ENCODE peak calls at places on chromosomes 2 and 18, in ten cellular contexts. N, Q, R, S, T, E, W, M, P and G are unnamed samples.

GRCh38 chr2:28956415-28956826 is 24.7 kb upstream of the TOGARAM2 start:
- DNase-seq in Q (peak; percentile 49), T (no peak), M (no peak), N (peak; percentile 7), P (no peak), W (no peak), R (peak; percentile 18), S (no peak), E (peak; percentile 38), G (peak; percentile 75)

GRCh38 chr18:2907459-2908145 is 60.8 kb downstream of the EMILIN2 start:
- DNase-seq in R (no peak), P (no peak), W (no peak), N (no peak), T (no peak), M (no peak), Q (no peak), E (no peak), S (no peak), G (no peak)

GRCh38 chr2:60216452-60216995 is 336.9 kb downstream of the BCL11A start:
- DNase-seq in Q (no peak), N (no peak), W (no peak), M (no peak), P (no peak), E (no peak), T (no peak), R (no peak), S (no peak), G (no peak)

GRCh38 chr2:84498150-84498799 is 18.0 kb upstream of the DNAH6 start:
- DNase-seq in E (no peak), M (no peak), S (no peak), N (no peak), T (no peak), P (no peak), R (no peak), W (no peak), Q (no peak), G (no peak)

GRCh38 chr2:201779996-201780673 is 598 bp downstream of the ALS2 start:
- DNase-seq in S (peak; percentile 12), R (no peak), N (no peak), M (no peak), P (no peak), E (no peak), Q (peak; percentile 12), W (no peak), T (no peak), G (no peak)

GRCh38 chr2:15201009-15201408 is 360.1 kb downstream of the NBAS start:
- DNase-seq in T (no peak), S (no peak), M (no peak), N (no peak), P (no peak), R (no peak), Q (no peak), E (no peak), W (no peak), G (no peak)

GRCh38 chr18:59929621-59930295 is 30.0 kb downstream of the PMAIP1 start:
- DNase-seq in R (no peak), Q (peak; percentile 11), M (no peak), W (no peak), T (no peak), E (no peak), N (no peak), P (no peak), S (no peak), G (no peak)

GRCh38 chr2:14930441-14930840 is 297.9 kb downstream of the LRATD1 start:
- DNase-seq in N (no peak), M (no peak), T (no peak), W (no peak), S (no peak), P (peak; percentile 10), R (no peak), Q (no peak), E (no peak), G (no peak)

GRCh38 chr2:187842978-187843847 is 289.0 kb upstream of the TFPI start:
- DNase-seq in E (no peak), N (no peak), T (no peak), Q (peak; percentile 67), S (peak; percentile 17), R (peak; percentile 53), W (no peak), M (no peak), P (no peak), G (peak; percentile 21)

GRCh38 chr18:8996771-8997432 is 105.6 kb upstream of the NDUFV2 start:
- DNase-seq in R (no peak), N (no peak), S (no peak), W (no peak), Q (no peak), E (no peak), T (no peak), M (no peak), P (no peak), G (no peak)

GRCh38 chr2:95185197-95185596 is 19.6 kb downstream of the ZNF2 start:
- DNase-seq in S (no peak), E (no peak), M (no peak), W (no peak), N (no peak), T (no peak), P (no peak), R (no peak), Q (no peak), G (no peak)

GRCh38 chr2:174365583-174365982 is 29.9 kb upstream of the SCRN3 start:
- DNase-seq in E (no peak), T (no peak), P (no peak), M (no peak), W (no peak), S (no peak), R (no peak), N (no peak), Q (no peak), G (no peak)

GRCh38 chr18:58784601-58785137 is 80.0 kb upstream of the ZNF532 start:
- DNase-seq in R (no peak), M (no peak), S (no peak), Q (no peak), W (no peak), N (no peak), T (no peak), E (no peak), P (no peak), G (no peak)

GRCh38 chr2:225337183-225337582 is 62.3 kb upstream of the NYAP2 start:
- DNase-seq in S (no peak), N (no peak), W (no peak), T (no peak), P (no peak), Q (no peak), R (no peak), E (no peak), M (no peak), G (no peak)

GRCh38 chr2:188235364-188235763 is 56.3 kb upstream of the GULP1 start:
- DNase-seq in Q (no peak), E (no peak), P (no peak), R (no peak), T (no peak), N (no peak), S (no peak), W (no peak), M (no peak), G (no peak)

GRCh38 chr2:157722580-157723234 is 94.0 kb upstream of the ACVR1C start:
- DNase-seq in P (no peak), W (no peak), S (no peak), E (no peak), Q (no peak), N (no peak), M (no peak), R (peak; percentile 8), T (no peak), G (no peak)

GRCh38 chr18:78773303-78773755 is 206.3 kb upstream of the SALL3 start:
- DNase-seq in P (no peak), E (no peak), M (no peak), N (no peak), S (no peak), T (no peak), R (no peak), W (no peak), Q (no peak), G (no peak)

GRCh38 chr18:7568426-7568825 is 1.3 kb downstream of the PTPRM start:
- DNase-seq in T (no peak), N (peak; percentile 20), E (peak; percentile 79), P (no peak), W (no peak), M (no peak), S (no peak), Q (peak; percentile 21), R (no peak), G (no peak)

GRCh38 chr18:78771496-78772368 is 207.9 kb upstream of the SALL3 start:
- DNase-seq in Q (no peak), T (no peak), R (no peak), E (no peak), S (no peak), W (no peak), P (no peak), M (no peak), N (no peak), G (no peak)

GRCh38 chr2:111116843-111117665 is 3.7 kb upstream of the BCL2L11 start:
- DNase-seq in P (peak; percentile 91), E (peak; percentile 62), R (peak; percentile 75), S (peak; percentile 69), Q (peak; percentile 78), T (no peak), N (peak; percentile 55), W (no peak), M (peak; percentile 26), G (peak; percentile 66)

GRCh38 chr2:9300829-9301453 is 94.3 kb downstream of the ASAP2 start:
- DNase-seq in R (no peak), M (no peak), Q (no peak), N (no peak), T (no peak), W (no peak), E (no peak), S (no peak), P (no peak), G (no peak)

GRCh38 chr2:69677914-69678313 is 34.4 kb upstream of the AAK1 start:
- DNase-seq in S (no peak), W (no peak), E (no peak), M (no peak), P (no peak), R (no peak), N (no peak), Q (no peak), T (no peak), G (no peak)